ENCODE peak calls at places on chromosomes 6 and 20, in five cellular contexts. R, B, C, P and K are unnamed samples.

GRCh38 chr6:75673885-75674284 is 72.2 kb downstream of the SENP6 start:
- DNase-seq in P (no peak), B (no peak), C (no peak), R (peak), K (no peak)

GRCh38 chr6:13763740-13764381 is 50.5 kb downstream of the MCUR1 start:
- DNase-seq in P (no peak), B (no peak), R (no peak), C (no peak), K (no peak)

GRCh38 chr6:38270367-38270766 is 369.4 kb downstream of the BTBD9 start:
- DNase-seq in B (no peak), R (no peak), C (no peak), P (no peak), K (no peak)

GRCh38 chr6:65707134-65707826 is at the start of gene EYS:
- DNase-seq in R (no peak), P (no peak), B (no peak), C (no peak), K (peak)

GRCh38 chr6:151440930-151441329 is 11.0 kb downstream of the RMND1 start:
- DNase-seq in C (no peak), B (no peak), P (no peak), R (peak), K (no peak)

GRCh38 chr20:40920291-40920690 is 108.3 kb upstream of the TOP1 start:
- DNase-seq in P (no peak), R (no peak), C (no peak), B (no peak), K (no peak)

GRCh38 chr6:19830171-19830570 is 7.0 kb upstream of the ID4 start:
- DNase-seq in B (no peak), C (no peak), P (no peak), R (no peak), K (no peak)

GRCh38 chr6:138493413-138493812 is 5.9 kb downstream of the NHSL1 start:
- DNase-seq in P (peak), B (no peak), C (no peak), R (peak), K (no peak)

GRCh38 chr6:143427109-143427817 is 23.2 kb downstream of the ADAT2 start:
- DNase-seq in B (peak), C (peak), R (peak), P (peak), K (peak)

GRCh38 chr6:66838764-66839163 is 1131.7 kb upstream of the EYS start:
- DNase-seq in R (no peak), B (no peak), C (no peak), P (no peak), K (no peak)

GRCh38 chr20:32387262-32387661 is 29.1 kb downstream of the ASXL1 start:
- DNase-seq in B (no peak), C (no peak), R (peak), P (no peak), K (no peak)

GRCh38 chr6:110589865-110590513 is 113.6 kb upstream of the SLC22A16 start:
- DNase-seq in R (no peak), B (no peak), P (no peak), C (no peak), K (no peak)

GRCh38 chr6:51015394-51015793 is 196.7 kb downstream of the TFAP2B start:
- DNase-seq in P (no peak), C (no peak), B (no peak), R (no peak), K (no peak)

GRCh38 chr6:10587694-10588392 is 66.7 kb downstream of the GCNT2 start:
- DNase-seq in P (no peak), C (no peak), R (no peak), B (no peak), K (no peak)

GRCh38 chr20:34891166-34892062 is 15.0 kb downstream of the ACSS2 start:
- DNase-seq in C (no peak), B (no peak), R (peak), P (no peak), K (no peak)

GRCh38 chr6:144131248-144131709 is 19.0 kb upstream of the STX11 start:
- DNase-seq in R (peak), P (no peak), B (no peak), C (no peak), K (no peak)

GRCh38 chr6:145816392-145816791 is 1.8 kb upstream of the FBXO30 start:
- DNase-seq in C (no peak), P (no peak), B (no peak), R (no peak), K (no peak)

GRCh38 chr20:63628246-63628975 is 1.5 kb upstream of the GMEB2 start:
- DNase-seq in C (no peak), P (peak), R (peak), B (peak), K (peak)

GRCh38 chr6:137926207-137926731 is 59.2 kb downstream of the TNFAIP3 start:
- DNase-seq in B (no peak), C (peak), R (peak), P (no peak), K (no peak)

GRCh38 chr6:90177544-90178293 is 118.9 kb downstream of the BACH2 start:
- DNase-seq in C (no peak), B (no peak), P (no peak), R (no peak), K (no peak)

GRCh38 chr6:160996316-160996715 is 4.7 kb downstream of the MAP3K4 start:
- DNase-seq in C (no peak), B (no peak), R (no peak), P (no peak), K (no peak)

GRCh38 chr6:74001091-74001490 is 305.1 kb downstream of the CD109 start:
- DNase-seq in C (no peak), R (no peak), P (no peak), B (no peak), K (no peak)

GRCh38 chr20:43988451-43988850 is 73.8 kb downstream of the TOX2 start:
- DNase-seq in R (peak), C (no peak), B (no peak), P (no peak), K (no peak)

GRCh38 chr6:125201961-125202729 is 48.6 kb downstream of the TPD52L1 start:
- DNase-seq in C (no peak), B (no peak), R (peak), P (peak), K (no peak)

GRCh38 chr6:157434349-157435016 is 53.5 kb downstream of the ZDHHC14 start:
- DNase-seq in R (no peak), B (no peak), C (no peak), P (no peak), K (no peak)

GRCh38 chr6:116545661-116546060 is at the start of gene TRAPPC3L:
- DNase-seq in B (no peak), R (no peak), C (no peak), P (no peak), K (no peak)

GRCh38 chr6:22152871-22153270 is 144.0 kb downstream of the PRL start:
- DNase-seq in P (no peak), B (no peak), C (no peak), R (no peak), K (no peak)

GRCh38 chr20:58216334-58216733 is 12.1 kb downstream of the ANKRD60 start:
- DNase-seq in P (peak), C (no peak), R (peak), B (no peak), K (no peak)

GRCh38 chr6:47252636-47253035 is 57.1 kb downstream of the TNFRSF21 start:
- DNase-seq in R (no peak), B (no peak), P (no peak), C (no peak), K (no peak)

GRCh38 chr20:6265204-6265904 is 142.5 kb upstream of the FERMT1 start:
- DNase-seq in R (peak), C (no peak), B (no peak), P (no peak), K (peak)

GRCh38 chr6:149235130-149235561 is 82.4 kb upstream of the TAB2 start:
- DNase-seq in P (peak), C (no peak), B (peak), R (peak), K (no peak)

GRCh38 chr6:79764758-79765157 is 133.6 kb downstream of the SH3BGRL2 start:
- DNase-seq in B (no peak), R (no peak), P (no peak), C (no peak), K (no peak)

GRCh38 chr20:32354592-32355416 is 3.3 kb upstream of the ASXL1 start:
- DNase-seq in P (no peak), R (peak), B (no peak), C (no peak), K (no peak)

GRCh38 chr6:119296036-119297035 is 53.2 kb downstream of the MAN1A1 start:
- DNase-seq in B (no peak), R (no peak), C (no peak), P (no peak), K (no peak)

GRCh38 chr6:52507557-52508260 is 69.2 kb downstream of the TRAM2 start:
- DNase-seq in P (no peak), C (no peak), B (no peak), R (peak), K (no peak)